ENCODE peak calls at places on chromosomes 6 and 20, in four cellular contexts. O, M, Y and N are unnamed samples.

GRCh38 chr6:83183082-83183828 is 9.8 kb downstream of the PGM3 start:
- DNase-seq in M (no peak), Y (no peak), O (peak; percentile 97), N (no peak)

GRCh38 chr6:159234102-159234553 is 64.9 kb downstream of the FNDC1 start:
- DNase-seq in Y (no peak), O (no peak), M (no peak), N (no peak)

GRCh38 chr6:20800653-20801052 is 266.4 kb downstream of the CDKAL1 start:
- DNase-seq in Y (no peak), O (no peak), M (no peak), N (no peak)

GRCh38 chr6:138105446-138105845 is 1.8 kb downstream of the PERP start:
- DNase-seq in Y (no peak), O (no peak), M (peak; percentile 28), N (no peak)

GRCh38 chr20:35004749-35005462 is 49.2 kb downstream of the MYH7B start:
- DNase-seq in O (no peak), Y (no peak), M (no peak), N (no peak)

GRCh38 chr6:144202879-144203468 is 52.7 kb downstream of the STX11 start:
- DNase-seq in O (no peak), Y (no peak), M (no peak), N (no peak)

GRCh38 chr20:20658871-20659415 is 53.5 kb downstream of the RALGAPA2 start:
- DNase-seq in O (no peak), M (no peak), Y (no peak), N (no peak)

GRCh38 chr6:136753624-136754023 is 38.7 kb downstream of the MAP3K5 start:
- DNase-seq in Y (no peak), O (no peak), M (no peak), N (peak; percentile 84)

GRCh38 chr6:82178084-82178758 is 69.3 kb downstream of the IBTK start:
- DNase-seq in Y (no peak), M (no peak), O (peak; percentile 64), N (no peak)

GRCh38 chr20:47456952-47457724 is 44.5 kb upstream of the NCOA3 start:
- DNase-seq in M (peak; percentile 79), Y (no peak), O (peak; percentile 68), N (no peak)

GRCh38 chr6:113031591-113031990 is 684.5 kb downstream of the RFPL4B start:
- DNase-seq in O (no peak), M (no peak), Y (no peak), N (no peak)

GRCh38 chr6:11333292-11333849 is 100.9 kb upstream of the NEDD9 start:
- DNase-seq in O (no peak), M (no peak), Y (no peak), N (no peak)

GRCh38 chr20:25408170-25408547 is 686 bp downstream of the GINS1 start:
- DNase-seq in Y (no peak), O (no peak), M (no peak), N (no peak)
- H3K27ac ChIP-seq in Y (no peak overlapping the region), O (peak overlapping the region; percentile 84), M (peak overlapping the region; percentile 90), N (peak overlapping the region; percentile 57)

DNA sequence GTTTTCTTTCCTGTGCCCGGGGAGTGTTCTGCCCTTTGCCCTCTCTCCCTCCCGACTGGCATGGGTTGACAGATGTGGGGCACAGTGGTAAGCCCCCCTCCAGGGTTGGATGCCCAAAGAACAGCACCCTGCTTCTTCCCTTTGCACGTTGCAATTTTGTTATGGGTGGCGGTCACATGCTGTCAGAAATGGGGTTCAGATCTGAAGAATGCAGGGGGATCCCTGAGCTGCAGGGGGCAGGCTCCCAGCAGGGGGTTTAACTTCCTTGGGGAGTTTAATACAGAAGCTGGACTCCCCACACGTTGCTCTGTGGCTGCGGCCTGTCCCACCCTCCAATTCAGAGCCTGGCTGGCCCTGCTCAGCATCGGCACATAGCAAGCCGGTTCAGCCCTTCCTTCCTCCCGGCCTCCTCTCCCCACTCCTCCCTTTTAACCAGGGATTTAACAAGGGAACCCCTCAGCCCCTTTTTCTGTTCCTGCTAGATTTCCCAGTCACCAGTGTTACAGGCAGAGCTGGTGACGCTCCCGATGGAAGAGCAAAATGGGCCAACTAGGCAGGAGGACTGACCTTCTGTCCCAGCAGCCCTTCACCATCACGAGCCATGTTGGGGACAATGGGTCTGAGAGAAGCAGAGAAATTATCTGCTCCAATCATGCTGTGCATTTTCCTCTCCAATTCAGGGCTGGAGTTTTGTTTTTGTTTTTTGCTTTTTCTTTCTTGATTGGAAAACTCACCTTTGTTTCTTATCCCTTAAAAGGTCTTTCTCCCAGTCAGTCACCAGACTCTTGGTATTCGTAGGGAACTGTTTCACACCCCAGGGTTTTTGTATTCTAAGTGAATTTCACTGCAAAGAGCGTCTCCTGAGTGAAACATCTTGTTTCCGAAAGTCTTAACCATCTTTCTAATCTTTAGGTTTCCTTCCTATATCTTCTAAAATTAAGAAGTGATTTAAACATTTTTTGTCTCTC is 6.8 kb downstream of the FOXF2 start:
- DNase-seq in Y (no peak), M (no peak), O (no peak), N (no peak)
- H3K27ac ChIP-seq in Y (peak overlapping the region; percentile 48), M (peak overlapping the region; percentile 7), O (no peak overlapping the region), N (no peak overlapping the region)

DNA sequence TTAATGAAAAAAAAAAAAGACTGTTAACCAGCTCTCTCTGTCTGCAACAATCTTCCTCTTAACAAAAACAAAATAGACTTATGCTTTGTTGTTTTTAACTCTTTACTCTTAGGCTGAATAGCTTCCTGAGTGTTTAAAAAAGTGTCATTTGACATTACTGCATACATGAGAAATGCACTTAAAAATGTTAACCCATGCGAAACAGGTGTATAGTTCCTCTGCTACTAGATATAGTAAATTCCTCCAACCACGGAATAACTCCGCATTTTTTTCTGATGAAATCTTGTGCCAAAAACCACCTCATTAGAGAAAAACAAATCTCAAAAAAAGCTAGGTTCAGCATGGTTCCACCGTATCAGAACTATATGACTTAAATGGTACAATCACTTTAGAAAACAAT is 426.0 kb downstream of the ADGRB3 start:
- DNase-seq in Y (no peak), M (no peak), O (no peak), N (no peak)
- H3K27ac ChIP-seq in Y (no peak overlapping the region), M (no peak overlapping the region), O (no peak overlapping the region), N (no peak overlapping the region)

GRCh38 chr20:63532449-63532971 is 4.7 kb downstream of the PTK6 start:
- DNase-seq in O (no peak), M (no peak), Y (no peak), N (no peak)

GRCh38 chr20:63534427-63534830 is 2.7 kb downstream of the PTK6 start:
- DNase-seq in M (no peak), Y (no peak), O (no peak), N (no peak)

GRCh38 chr20:63533388-63533787 is 3.8 kb downstream of the PTK6 start:
- DNase-seq in M (no peak), Y (no peak), O (no peak), N (no peak)

GRCh38 chr20:63534831-63535651 is 2.1 kb downstream of the PTK6 start:
- DNase-seq in O (no peak), M (no peak), Y (no peak), N (no peak)

DNA sequence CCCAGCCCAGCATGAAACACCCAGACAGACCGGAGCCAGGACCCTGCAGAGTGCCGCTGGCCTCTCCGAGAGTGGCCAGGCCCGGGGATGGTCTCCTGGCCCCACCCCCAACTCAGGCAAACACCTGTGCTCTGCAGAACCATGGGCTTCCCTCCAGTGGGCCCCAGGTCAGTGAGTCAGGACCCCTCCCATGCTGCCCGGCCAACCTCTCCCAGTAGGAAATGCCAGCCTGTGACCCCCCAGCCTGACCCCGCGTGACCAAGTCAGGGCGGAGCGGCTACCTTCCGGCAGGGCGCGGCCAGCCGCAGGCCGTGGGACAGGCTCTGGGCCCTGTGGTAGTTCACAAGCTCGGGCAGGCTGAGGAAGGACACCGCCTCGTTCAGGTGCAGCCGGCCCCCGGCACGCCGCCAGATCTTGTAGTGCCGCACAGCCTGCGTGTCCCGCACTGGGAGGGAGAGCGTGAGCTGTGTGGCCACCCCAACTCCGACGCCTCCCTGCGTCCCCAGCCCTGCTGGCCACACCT is 3.2 kb downstream of the PTK6 start:
- DNase-seq in Y (no peak), M (no peak), O (no peak), N (no peak)
- H3K27ac ChIP-seq in Y (no peak overlapping the region), M (no peak overlapping the region), O (no peak overlapping the region), N (no peak overlapping the region)

GRCh38 chr6:15489563-15489962 is 173.3 kb downstream of the DTNBP1 start:
- DNase-seq in O (no peak), M (no peak), Y (no peak), N (no peak)
- H3K27ac ChIP-seq in O (no peak overlapping the region), M (no peak overlapping the region), Y (no peak overlapping the region), N (no peak overlapping the region)

DNA sequence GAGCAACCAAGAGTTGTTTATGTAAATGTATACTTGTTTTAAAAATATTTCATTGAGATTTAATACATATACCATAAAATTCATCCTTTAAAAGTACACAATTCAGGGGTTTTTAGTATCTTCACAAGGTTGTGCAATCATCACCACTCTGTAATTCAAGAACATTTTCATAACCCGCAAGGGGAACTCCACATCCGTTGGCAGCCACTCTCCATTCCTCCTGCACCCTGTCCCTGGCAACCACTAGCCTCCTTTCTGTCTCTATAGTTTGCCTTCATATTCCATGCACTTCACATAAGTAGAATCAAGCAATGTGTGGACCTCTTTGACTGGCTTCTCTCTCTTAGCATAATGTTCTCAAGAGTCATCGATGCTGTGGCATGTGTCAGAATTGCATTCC is 104.2 kb upstream of the PDE10A start:
- DNase-seq in O (peak; percentile 77), M (no peak), Y (no peak), N (no peak)
- H3K27ac ChIP-seq in O (no peak overlapping the region), M (no peak overlapping the region), Y (no peak overlapping the region), N (no peak overlapping the region)